ENCODE peak calls at places on chromosomes 11 and 22, in eight cellular contexts. H, O, B, I, P, K, Y and F are unnamed samples.

GRCh38 chr22:25174156-25174887 is 25.3 kb upstream of the CRYBB3 start:
- DNase-seq in P (no peak), Y (no peak), H (no peak), I (no peak), O (no peak), B (no peak), K (no peak), F (no peak)

GRCh38 chr11:2791139-2791520 is 91.3 kb upstream of the KCNQ1OT1 start:
- DNase-seq in P (no peak), K (no peak), H (no peak), I (no peak), Y (no peak), B (no peak), O (no peak), F (no peak)

GRCh38 chr11:109739374-109739773 is 317.4 kb downstream of the C11orf87 start:
- DNase-seq in B (no peak), H (no peak), K (no peak), I (no peak), P (no peak), O (no peak), Y (no peak), F (peak; percentile 10)

GRCh38 chr11:118893662-118894061 is 10.0 kb downstream of the CXCR5 start:
- DNase-seq in Y (no peak), I (no peak), H (no peak), P (no peak), B (no peak), K (no peak), O (no peak), F (no peak)

GRCh38 chr22:39146256-39147101 is 6.0 kb downstream of the CBX7 start:
- DNase-seq in B (no peak), Y (no peak), P (no peak), O (no peak), I (no peak), K (no peak), H (no peak), F (no peak)

GRCh38 chr22:39308614-39309363 is 10.6 kb downstream of the RPL3 start:
- DNase-seq in P (no peak), O (peak; percentile 96), H (no peak), Y (no peak), B (no peak), I (peak; percentile 72), K (no peak), F (peak; percentile 96)

GRCh38 chr11:74694136-74694535 is 37.1 kb downstream of the CHRDL2 start:
- DNase-seq in B (no peak), Y (peak; percentile 48), H (no peak), O (no peak), P (no peak), I (no peak), K (no peak), F (no peak)

GRCh38 chr11:67117667-67118058 is 1.4 kb upstream of the KDM2A start:
- DNase-seq in P (peak; percentile 12), O (no peak), K (peak; percentile 33), B (peak; percentile 77), I (no peak), Y (peak; percentile 54), H (no peak), F (peak; percentile 24)

GRCh38 chr11:113521737-113522517 is 46.7 kb upstream of the DRD2 start:
- DNase-seq in K (no peak), I (no peak), H (no peak), P (no peak), Y (no peak), O (no peak), B (no peak), F (no peak)

GRCh38 chr22:10741210-10741609 is 4786.8 kb upstream of the OR11H1 start:
- DNase-seq in O (no peak), K (no peak), H (no peak), Y (no peak), B (no peak), P (no peak), I (no peak), F (no peak)

GRCh38 chr11:117879516-117880480 is 3.3 kb upstream of the FXYD6 start:
- DNase-seq in H (no peak), K (no peak), B (no peak), O (no peak), Y (no peak), I (no peak), P (no peak), F (no peak)

GRCh38 chr22:41919357-41920224 is 4.7 kb upstream of the SHISA8 start:
- DNase-seq in I (no peak), Y (no peak), K (peak; percentile 94), P (peak; percentile 64), O (peak; percentile 45), B (peak; percentile 68), H (peak; percentile 68), F (peak; percentile 31)

GRCh38 chr11:125272092-125272491 is 107.5 kb downstream of the PKNOX2 start:
- DNase-seq in K (no peak), Y (no peak), H (no peak), B (no peak), O (peak; percentile 13), I (no peak), P (no peak), F (no peak)

GRCh38 chr11:121337078-121337477 is 44.5 kb downstream of the SC5D start:
- DNase-seq in P (no peak), K (no peak), Y (no peak), H (no peak), O (no peak), B (peak; percentile 52), I (no peak), F (no peak)

GRCh38 chr22:22341736-22342135 is 97.2 kb downstream of the VPREB1 start:
- DNase-seq in K (no peak), H (no peak), B (no peak), I (no peak), P (no peak), Y (no peak), O (no peak), F (no peak)

GRCh38 chr11:3837793-3838192 is 3.0 kb downstream of the RHOG start:
- DNase-seq in H (no peak), P (no peak), Y (no peak), B (no peak), K (peak; percentile 50), O (no peak), I (peak; percentile 92), F (peak; percentile 45)

GRCh38 chr11:83990160-83990733 is 704.1 kb upstream of the CCDC90B start:
- DNase-seq in O (no peak), K (no peak), P (no peak), I (no peak), B (no peak), Y (no peak), H (no peak), F (no peak)

GRCh38 chr11:30046211-30046945 is 29.5 kb upstream of the KCNA4 start:
- DNase-seq in K (no peak), O (no peak), B (no peak), H (no peak), I (no peak), Y (no peak), P (no peak), F (no peak)
- TF ChIP-seq CTCF in K (no peak), O (no peak), B (no peak), H (no peak), I (no peak), Y (no peak), P (no peak), F (no peak)

DNA sequence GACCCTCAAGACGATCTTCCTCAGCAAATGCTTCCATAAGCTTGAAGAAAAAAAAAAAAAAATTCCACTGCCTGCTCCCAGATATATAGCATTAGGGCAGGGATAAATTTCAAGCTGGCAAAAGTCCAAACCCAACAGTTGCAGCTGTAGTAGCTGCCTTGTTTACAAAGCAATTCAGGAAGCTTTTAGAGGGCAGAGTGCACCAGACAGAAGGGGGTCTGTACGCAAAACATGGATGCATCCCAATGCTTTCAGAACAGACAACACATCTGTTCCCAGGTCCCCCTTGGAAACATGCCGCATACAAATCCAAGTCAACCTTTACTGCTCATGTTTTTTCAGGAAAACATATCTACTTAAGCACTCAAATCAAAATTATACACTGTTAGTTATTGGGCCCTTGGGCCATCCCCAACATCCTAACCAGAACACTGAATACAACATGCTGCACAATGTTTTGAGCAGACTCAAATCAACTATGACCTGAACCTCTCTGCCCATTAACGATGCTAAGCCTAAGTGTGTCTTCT is 94.5 kb downstream of the CADM1 start:
- DNase-seq in K (no peak), H (no peak), Y (peak; percentile 24), B (no peak), P (no peak), O (peak; percentile 33), I (no peak), F (no peak)
- TF ChIP-seq CTCF in K (no peak), H (no peak), Y (no peak), B (no peak), P (no peak), O (no peak), I (no peak), F (no peak)

GRCh38 chr11:61793829-61794204 is 1.1 kb downstream of the FEN1 start:
- DNase-seq in O (no peak), P (no peak), K (no peak), H (no peak), Y (no peak), B (no peak), I (no peak), F (no peak)

GRCh38 chr11:61792310-61793083 is at the start of the genes FEN1 and TMEM258:
- DNase-seq in Y (peak; percentile 90), K (peak; percentile 90), O (peak; percentile 95), B (peak; percentile 94), P (peak; percentile 86), I (peak; percentile 88), H (peak; percentile 90), F (peak; percentile 96)

GRCh38 chr11:61793084-61793828 is 545 bp downstream of the FEN1 start:
- DNase-seq in H (no peak), I (no peak), O (no peak), K (no peak), P (no peak), Y (peak; percentile 35), B (no peak), F (no peak)

GRCh38 chr11:61794579-61794978 is 1.9 kb downstream of the FEN1 start:
- DNase-seq in P (no peak), O (no peak), K (no peak), Y (no peak), I (no peak), B (no peak), H (no peak), F (peak; percentile 28)

GRCh38 chr11:61791737-61792309 is 576 bp downstream of the TMEM258 start:
- DNase-seq in I (no peak), B (peak; percentile 79), O (peak; percentile 93), P (peak; percentile 70), K (peak; percentile 35), Y (peak; percentile 75), H (peak; percentile 58), F (peak; percentile 96)
- TF ChIP-seq CTCF in I (no peak), B (no peak), O (no peak), P (no peak), K (no peak), Y (no peak), H (peak; percentile 29), F (no peak)

DNA sequence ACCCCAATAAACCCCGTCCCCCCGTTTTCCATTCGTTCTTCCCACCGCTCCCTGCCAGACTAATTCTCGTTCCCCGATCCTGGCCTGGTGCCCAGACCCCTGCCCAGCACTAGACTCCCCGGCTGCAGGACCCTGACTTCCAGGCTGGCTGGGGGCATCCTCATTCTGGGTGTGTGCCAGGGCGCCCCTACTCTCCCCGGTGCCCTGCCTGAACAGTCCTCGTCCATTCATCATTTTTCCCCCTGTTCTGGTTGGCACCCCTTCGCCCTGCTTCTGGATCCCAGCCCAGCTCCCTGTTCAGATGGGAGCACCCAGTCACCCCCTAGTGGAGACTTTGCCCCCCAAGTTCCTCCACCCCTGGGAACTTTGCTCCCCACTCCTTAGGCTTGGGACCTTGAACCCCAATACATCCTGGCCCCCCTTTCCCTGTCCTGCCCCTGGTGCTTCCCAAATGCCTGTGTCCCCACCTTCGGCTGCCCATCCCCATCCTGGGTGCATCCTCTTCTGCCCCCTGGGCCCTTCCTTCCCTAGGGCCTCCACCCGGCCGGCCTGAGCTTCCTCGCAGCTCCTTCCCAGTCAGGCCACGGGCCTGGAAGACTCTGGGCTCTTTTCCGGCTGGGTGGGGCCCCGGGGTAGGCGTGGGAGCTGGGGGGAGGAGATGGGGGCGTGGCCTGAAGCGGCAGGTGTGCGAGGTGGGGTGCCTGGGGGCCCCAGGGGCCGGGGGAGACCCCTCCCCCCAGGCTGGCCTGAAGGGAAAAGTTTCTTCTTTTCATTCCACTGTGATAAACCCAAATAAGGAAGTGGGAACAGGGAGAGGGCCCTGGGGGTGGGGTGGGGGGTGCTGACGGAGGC is 882 bp downstream of the PLCB3 start:
- DNase-seq in P (no peak), K (no peak), I (no peak), Y (peak; percentile 77), O (no peak), B (no peak), H (peak; percentile 75), F (peak; percentile 57)
- TF ChIP-seq CTCF in P (peak; percentile 25), K (no peak), I (no peak), Y (peak; percentile 36), O (peak; percentile 45), B (peak; percentile 31), H (peak; percentile 60), F (peak; percentile 46)